ENCODE peak calls at places on chromosomes 5 and 9, in six cellular contexts. F, Y, U, W, L and Z are unnamed samples.
A peak's percentile ranks its signal among the peaks of the same experiment; 100 is the strongest.

GRCh38 chr5:97165726-97166125 is 17.3 kb downstream of the RIOK2 start:
- DNase-seq in U (no peak), Y (no peak), L (peak; percentile 77), W (no peak), F (no peak), Z (no peak)

GRCh38 chr9:114107286-114108001 is 8.4 kb upstream of the KIF12 start:
- DNase-seq in Y (no peak), U (no peak), L (no peak), W (no peak), F (no peak), Z (no peak)

GRCh38 chr5:33766023-33766422 is 125.8 kb downstream of the ADAMTS12 start:
- DNase-seq in Y (no peak), F (no peak), W (no peak), L (no peak), U (no peak), Z (no peak)

GRCh38 chr9:18718393-18718792 is 244.4 kb downstream of the ADAMTSL1 start:
- DNase-seq in F (no peak), U (no peak), L (no peak), Y (no peak), W (no peak), Z (no peak)

GRCh38 chr5:181223729-181224389 is 778 bp downstream of the TRIM41 start:
- DNase-seq in Y (peak; percentile 34), U (no peak), W (peak; percentile 57), L (peak; percentile 60), F (no peak), Z (peak; percentile 71)

GRCh38 chr5:160209917-160210316 is 19.4 kb upstream of the FABP6 start:
- DNase-seq in W (no peak), F (no peak), U (no peak), Y (no peak), L (no peak), Z (no peak)

GRCh38 chr9:136773386-136774044 is 9.2 kb upstream of the LCN15 start:
- DNase-seq in U (no peak), L (no peak), W (no peak), Y (no peak), F (no peak), Z (peak; percentile 38)

GRCh38 chr5:161376034-161376433 is 170.5 kb downstream of the GABRB2 start:
- DNase-seq in L (no peak), Y (no peak), U (no peak), W (no peak), F (no peak), Z (no peak)

GRCh38 chr9:116599342-116599884 is 87.7 kb upstream of the TRIM32 start:
- DNase-seq in F (no peak), W (no peak), Y (no peak), U (no peak), L (no peak), Z (no peak)

GRCh38 chr9:76818271-76818670 is 54.0 kb downstream of the PCA3 start:
- DNase-seq in W (peak; percentile 31), F (no peak), U (no peak), L (peak; percentile 60), Y (peak; percentile 69), Z (peak; percentile 86)

GRCh38 chr5:180464603-180464970 is 29.6 kb upstream of the CNOT6 start:
- DNase-seq in U (no peak), W (no peak), F (no peak), L (peak; percentile 47), Y (no peak), Z (no peak)

GRCh38 chr5:56190500-56190899 is 42.6 kb downstream of the ANKRD55 start:
- DNase-seq in L (no peak), Y (peak; percentile 37), W (peak; percentile 37), F (no peak), U (no peak), Z (no peak)

GRCh38 chr9:72006481-72006880 is 53.9 kb downstream of the C9orf57 start:
- DNase-seq in L (no peak), W (no peak), Y (no peak), U (no peak), F (no peak), Z (no peak)

GRCh38 chr5:172159016-172159415 is 29.0 kb downstream of the STK10 start:
- DNase-seq in U (no peak), W (no peak), F (no peak), L (no peak), Y (no peak), Z (no peak)

DNA sequence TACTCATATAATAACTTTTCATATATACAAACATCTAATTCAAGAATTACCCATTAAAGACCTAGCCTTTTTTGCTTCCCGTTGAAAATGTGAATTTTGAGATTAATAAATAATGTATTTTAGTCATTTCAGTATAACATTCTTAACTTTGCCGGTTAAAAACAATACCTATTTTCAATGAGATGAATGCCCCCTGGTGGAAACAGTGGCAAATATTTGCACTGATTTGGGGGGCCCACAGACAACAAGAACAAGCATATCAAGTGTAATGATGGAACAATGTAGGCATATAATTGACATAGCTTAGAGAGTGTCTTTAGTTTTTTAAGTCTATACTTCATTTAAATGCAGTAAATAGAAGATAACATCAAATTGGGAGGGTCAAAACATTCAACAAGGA is 111.9 kb downstream of the NTRK2 start:
- DNase-seq in L (no peak), Y (no peak), F (no peak), W (no peak), U (no peak), Z (no peak)
- TF ChIP-seq CTCF in L (no peak), Y (peak; percentile 12), F (no peak), W (peak; percentile 22), U (peak; percentile 52), Z (peak; percentile 71)

GRCh38 chr5:103354446-103354845 is 95.9 kb downstream of the MACIR start:
- DNase-seq in L (no peak), U (no peak), F (no peak), W (no peak), Y (no peak), Z (no peak)
- H3K4me3 ChIP-seq in L (no peak overlapping the region), U (no peak overlapping the region), F (no peak overlapping the region), W (no peak overlapping the region), Y (no peak overlapping the region), Z (no peak overlapping the region)

GRCh38 chr5:72621576-72621975 is 114.4 kb upstream of the ZNF366 start:
- DNase-seq in L (no peak), F (no peak), U (no peak), Y (no peak), W (no peak), Z (no peak)

GRCh38 chr5:72625369-72625768 is 118.2 kb upstream of the ZNF366 start:
- DNase-seq in L (no peak), F (no peak), W (no peak), U (no peak), Y (no peak), Z (no peak)

GRCh38 chr5:72624641-72625236 is 117.5 kb upstream of the ZNF366 start:
- DNase-seq in Y (no peak), U (no peak), L (no peak), W (no peak), F (peak; percentile 66), Z (no peak)

GRCh38 chr5:72622152-72622760 is 115.0 kb upstream of the ZNF366 start:
- DNase-seq in W (no peak), U (no peak), Y (no peak), F (no peak), L (no peak), Z (no peak)

GRCh38 chr5:72623936-72624335 is 116.7 kb upstream of the ZNF366 start:
- DNase-seq in U (no peak), L (no peak), Y (no peak), F (no peak), W (no peak), Z (no peak)
- H3K27ac ChIP-seq in U (no peak overlapping the region), L (no peak overlapping the region), Y (no peak overlapping the region), F (no peak overlapping the region), W (no peak overlapping the region), Z (no peak overlapping the region)

GRCh38 chr9:110161940-110162339 is 46.0 kb downstream of the C9orf152 start:
- DNase-seq in W (no peak), U (no peak), Y (no peak), F (no peak), L (no peak), Z (no peak)
- TF ChIP-seq CTCF in W (no peak), U (no peak), Y (no peak), F (no peak), L (no peak), Z (no peak)

DNA sequence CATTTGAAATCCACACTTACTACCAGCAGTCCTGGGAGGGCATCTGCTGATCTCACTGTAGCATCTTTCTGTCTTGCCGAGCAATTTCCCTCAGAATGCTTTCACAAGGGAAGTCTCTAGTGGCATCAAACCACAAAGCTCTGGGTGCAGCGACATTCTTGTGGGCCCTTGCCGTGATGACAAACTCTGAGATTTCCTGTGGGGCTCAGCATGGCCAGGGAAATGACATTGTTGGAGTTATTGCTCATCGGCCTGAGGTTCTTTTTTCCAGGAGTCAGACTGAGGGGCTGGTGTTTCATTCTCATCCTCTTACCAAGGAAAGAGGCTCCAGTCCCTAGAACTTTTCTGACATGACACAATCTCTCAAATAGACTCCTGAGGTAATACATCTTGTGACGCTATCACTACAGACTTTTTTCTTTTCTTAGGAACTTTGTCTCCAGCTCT is 51.4 kb downstream of the PFDN1 start:
- DNase-seq in W (no peak), L (no peak), F (no peak), Y (no peak), U (peak; percentile 61), Z (no peak)
- H3K4me3 ChIP-seq in W (no peak overlapping the region), L (no peak overlapping the region), F (no peak overlapping the region), Y (no peak overlapping the region), U (no peak overlapping the region), Z (no peak overlapping the region)

GRCh38 chr5:136036293-136036911 is 7.6 kb downstream of the TGFBI start:
- DNase-seq in F (no peak), W (no peak), U (no peak), L (no peak), Y (no peak), Z (peak; percentile 24)

GRCh38 chr5:136036991-136037705 is 8.4 kb downstream of the TGFBI start:
- DNase-seq in Y (no peak), U (peak; percentile 40), F (no peak), L (peak; percentile 56), W (no peak), Z (no peak)

GRCh38 chr5:136039202-136039601 is 10.4 kb downstream of the TGFBI start:
- DNase-seq in Y (no peak), U (no peak), W (no peak), L (no peak), F (no peak), Z (no peak)

GRCh38 chr5:136040746-136041415 is 12.1 kb downstream of the TGFBI start:
- DNase-seq in L (peak; percentile 67), Y (peak; percentile 34), F (no peak), W (no peak), U (no peak), Z (no peak)

DNA sequence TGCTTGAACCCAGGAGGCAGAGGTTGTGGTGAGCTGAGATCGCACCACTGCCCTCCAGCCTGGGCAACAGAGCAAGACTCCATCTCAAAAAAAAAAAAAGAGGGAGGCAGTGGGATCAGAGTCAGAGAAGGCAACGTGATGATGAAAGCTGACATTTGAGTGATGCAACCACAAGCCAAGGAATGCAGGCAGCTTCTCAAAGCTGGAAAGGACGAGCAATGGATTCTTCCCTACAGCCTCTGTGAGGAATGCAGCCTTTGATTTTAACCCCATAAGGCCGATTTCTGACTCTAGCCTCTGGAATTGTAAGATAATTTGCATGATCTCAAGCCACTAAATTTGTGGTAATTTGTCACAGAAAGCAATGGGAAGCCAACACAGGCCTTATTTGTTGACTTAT is 9.8 kb downstream of the TGFBI start:
- DNase-seq in U (no peak), L (no peak), W (no peak), Y (no peak), F (no peak), Z (no peak)
- H3K27ac ChIP-seq in U (no peak overlapping the region), L (no peak overlapping the region), W (no peak overlapping the region), Y (no peak overlapping the region), F (no peak overlapping the region), Z (peak overlapping the region; percentile 95)

GRCh38 chr5:20231040-20231439 is 243.0 kb upstream of the CDH18 start:
- DNase-seq in L (no peak), Y (no peak), F (no peak), U (no peak), W (no peak), Z (no peak)
- TF ChIP-seq CTCF in L (no peak), Y (no peak), F (no peak), U (no peak), W (no peak), Z (peak; percentile 43)